ENCODE peak calls at places on chromosome 16, in five cellular contexts. I, G, J, B and O are unnamed samples.

GRCh38 chr16:49936791-49937190 is 80.9 kb upstream of the ZNF423 start:
- DNase-seq in I (no peak), G (no peak), J (no peak), B (no peak), O (no peak)

GRCh38 chr16:69848635-69849545 is 86.8 kb downstream of the WWP2 start:
- DNase-seq in I (no peak), G (peak; percentile 95), J (peak; percentile 97), B (peak; percentile 86), O (peak; percentile 66)

GRCh38 chr16:27813591-27813990 is 249.9 kb downstream of the GSG1L start:
- DNase-seq in I (no peak), G (no peak), J (no peak), B (no peak), O (no peak)

GRCh38 chr16:82040296-82040695 is 5.2 kb downstream of the HSD17B2 start:
- DNase-seq in I (no peak), G (no peak), J (no peak), B (no peak), O (no peak)

GRCh38 chr16:81190667-81191066 is 47.8 kb upstream of the BCO1 start:
- DNase-seq in I (no peak), G (peak; percentile 23), J (peak; percentile 52), B (no peak), O (peak; percentile 83)

GRCh38 chr16:15650698-15651161 is 685 bp downstream of the NDE1 start:
- DNase-seq in I (no peak), G (peak; percentile 40), J (peak; percentile 22), B (no peak), O (peak; percentile 44)

GRCh38 chr16:20056436-20056835 is 17.3 kb downstream of the GPR139 start:
- DNase-seq in I (no peak), G (no peak), J (no peak), B (no peak), O (no peak)

GRCh38 chr16:13961099-13961811 is 41.3 kb downstream of the ERCC4 start:
- DNase-seq in I (no peak), G (peak; percentile 43), J (peak; percentile 66), B (no peak), O (peak; percentile 82)

GRCh38 chr16:21001262-21001661 is 100.7 kb downstream of the LYRM1 start:
- DNase-seq in I (peak; percentile 38), G (peak; percentile 1), J (peak; percentile 45), B (no peak), O (peak; percentile 16)

GRCh38 chr16:59164461-59164860 is 430.3 kb upstream of the GOT2 start:
- DNase-seq in I (no peak), G (peak; percentile 12), J (no peak), B (no peak), O (no peak)

GRCh38 chr16:71930013-71930563 is 34.8 kb downstream of the IST1 start:
- DNase-seq in I (no peak), G (peak; percentile 14), J (no peak), B (no peak), O (no peak)

GRCh38 chr16:2970563-2970962 is 1.4 kb downstream of the PAQR4 start:
- DNase-seq in I (no peak), G (no peak), J (no peak), B (no peak), O (no peak)

GRCh38 chr16:2971134-2971984 is 2.2 kb downstream of the PAQR4 start:
- DNase-seq in I (no peak), G (no peak), J (no peak), B (no peak), O (no peak)

GRCh38 chr16:2968738-2969544 is at the start of gene PAQR4:
- DNase-seq in I (peak; percentile 82), G (peak; percentile 76), J (peak; percentile 80), B (peak; percentile 89), O (peak; percentile 84)

GRCh38 chr16:2968368-2968737 is 795 bp upstream of the PAQR4 start:
- DNase-seq in I (peak; percentile 63), G (no peak), J (no peak), B (no peak), O (no peak)

GRCh38 chr16:2969545-2970521 is 685 bp downstream of the PAQR4 start:
- DNase-seq in I (no peak), G (peak; percentile 41), J (peak; percentile 60), B (peak; percentile 59), O (peak; percentile 30)
- TF ChIP-seq CTCF in I (no peak), G (peak; percentile 34), J (peak; percentile 33), B (peak; percentile 50), O (peak; percentile 46)

GRCh38 chr16:68022278-68022727 is 729 bp downstream of the DDX28 start:
- DNase-seq in I (no peak), G (no peak), J (peak; percentile 10), B (no peak), O (no peak)
- TF ChIP-seq CTCF in I (no peak), G (no peak), J (no peak), B (no peak), O (no peak)

GRCh38 chr16:1678500-1679098 is 520 bp downstream of the JPT2 start:
- DNase-seq in I (no peak), G (peak; percentile 44), J (peak; percentile 38), B (no peak), O (peak; percentile 55)
- TF ChIP-seq CTCF in I (no peak), G (no peak), J (peak; percentile 1), B (no peak), O (no peak)

GRCh38 chr16:66309409-66309808 is 57.1 kb upstream of the CDH5 start:
- DNase-seq in I (no peak), G (no peak), J (no peak), B (no peak), O (no peak)

GRCh38 chr16:66304961-66305360 is 61.5 kb upstream of the CDH5 start:
- DNase-seq in I (no peak), G (no peak), J (no peak), B (no peak), O (no peak)

GRCh38 chr16:66304151-66304550 is 62.3 kb upstream of the CDH5 start:
- DNase-seq in I (no peak), G (no peak), J (no peak), B (no peak), O (no peak)

GRCh38 chr16:66308096-66308495 is 58.4 kb upstream of the CDH5 start:
- DNase-seq in I (no peak), G (no peak), J (no peak), B (no peak), O (no peak)

GRCh38 chr16:66306366-66307150 is 59.9 kb upstream of the CDH5 start:
- DNase-seq in I (no peak), G (no peak), J (no peak), B (no peak), O (no peak)
- TF ChIP-seq CTCF in I (no peak), G (no peak), J (no peak), B (no peak), O (no peak)

GRCh38 chr16:67897231-67897630 is 4.2 kb downstream of the PSKH1 start:
- DNase-seq in I (no peak), G (peak; percentile 57), J (peak; percentile 52), B (no peak), O (peak; percentile 44)
- TF ChIP-seq CTCF in I (no peak), G (no peak), J (no peak), B (no peak), O (no peak)

GRCh38 chr16:30969246-30969842 is 11.8 kb downstream of the SETD1A start:
- DNase-seq in I (no peak), G (no peak), J (no peak), B (no peak), O (no peak)

GRCh38 chr16:30976486-30976885 is 8.5 kb upstream of the HSD3B7 start:
- DNase-seq in I (no peak), G (no peak), J (no peak), B (no peak), O (no peak)

GRCh38 chr16:30974348-30974747 is 10.7 kb upstream of the HSD3B7 start:
- DNase-seq in I (no peak), G (no peak), J (no peak), B (no peak), O (no peak)

GRCh38 chr16:30971298-30971697 is 13.7 kb upstream of the HSD3B7 start:
- DNase-seq in I (no peak), G (no peak), J (no peak), B (no peak), O (no peak)

DNA sequence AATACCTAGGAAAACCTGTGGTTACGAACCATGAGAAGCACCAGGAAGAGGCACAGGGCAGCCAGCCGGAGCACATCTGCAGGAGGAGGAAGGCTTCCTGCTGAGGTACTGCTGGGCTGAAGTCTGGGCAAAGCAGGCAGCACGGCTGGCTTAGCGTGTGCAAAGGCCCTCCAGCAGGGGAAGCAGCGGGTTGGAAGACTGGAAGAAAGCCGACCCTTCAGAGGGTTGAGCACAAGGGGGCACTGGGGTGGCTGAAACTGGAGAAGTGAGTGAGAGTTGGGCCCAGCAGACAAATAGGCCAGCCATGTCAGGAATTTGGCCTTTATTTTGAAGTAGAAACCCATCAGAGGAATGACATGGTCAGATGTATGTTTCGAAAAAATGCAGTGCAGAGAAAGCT is 12.1 kb upstream of the HSD3B7 start:
- DNase-seq in I (no peak), G (peak; percentile 12), J (no peak), B (no peak), O (no peak)
- TF ChIP-seq CTCF in I (no peak), G (peak; percentile 28), J (peak; percentile 12), B (no peak), O (peak; percentile 13)

DNA sequence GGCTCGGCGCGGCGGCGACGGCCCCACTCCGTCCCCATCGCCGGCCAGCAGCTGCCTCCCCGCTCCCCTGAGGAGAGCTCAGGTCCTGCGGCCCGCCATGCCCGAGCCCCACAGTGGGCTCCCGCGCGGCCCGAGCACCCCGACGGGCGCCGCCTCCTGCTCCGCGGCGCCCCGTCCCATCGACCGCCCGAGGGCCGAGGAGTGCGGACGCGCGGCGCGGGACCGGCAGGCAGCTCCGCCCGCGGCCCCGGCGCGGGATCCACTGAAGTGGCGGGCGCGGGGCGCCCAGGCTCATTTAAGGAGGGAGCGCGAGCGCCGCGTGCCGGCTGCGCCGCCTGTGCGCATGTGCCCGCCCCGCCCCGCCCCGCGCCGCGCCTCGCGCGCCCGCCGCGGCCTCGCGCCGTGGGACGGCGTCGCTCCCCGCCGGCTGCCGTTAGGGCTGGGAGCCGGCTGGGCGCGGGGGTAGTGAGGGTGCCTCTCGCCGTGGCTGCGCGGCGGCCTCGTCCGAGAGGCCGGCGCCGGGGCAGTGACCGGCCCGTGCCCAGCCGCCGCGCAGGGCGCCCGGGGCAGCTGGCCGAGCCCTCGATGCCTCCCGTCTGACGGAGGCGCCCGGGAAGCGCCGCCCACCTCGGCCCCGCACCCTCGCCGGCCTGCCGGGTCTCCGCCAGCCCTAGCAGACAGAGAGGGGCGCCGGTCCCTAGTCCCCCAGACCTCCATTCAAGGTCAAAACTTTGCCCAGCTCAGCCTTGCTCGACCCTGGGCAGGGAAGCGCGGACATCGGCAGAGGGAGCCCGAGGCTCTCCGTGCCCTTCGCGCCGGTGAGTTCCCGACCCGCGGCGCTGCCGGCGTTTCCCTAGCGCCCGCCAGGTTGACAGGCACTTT is at the start of gene NETO2:
- DNase-seq in I (no peak), G (peak; percentile 62), J (peak; percentile 49), B (peak; percentile 48), O (peak; percentile 58)
- TF ChIP-seq CTCF in I (no peak), G (peak; percentile 73), J (peak; percentile 53), B (peak; percentile 67), O (peak; percentile 68)

GRCh38 chr16:57938936-57939871 is 31.7 kb downstream of the CNGB1 start:
- DNase-seq in I (peak; percentile 13), G (peak; percentile 82), J (peak; percentile 66), B (peak; percentile 80), O (peak; percentile 20)
- TF ChIP-seq CTCF in I (no peak), G (peak; percentile 8), J (no peak), B (no peak), O (no peak)